ENCODE peak calls at places on chromosomes 2 and 18, in six cellular contexts. T is osteoblast, B is left lung, F is tibial artery, E is IMR-90, Y is NT2/D1. C is an unnamed sample.

GRCh38 chr2:210421916-210422315 is 54.6 kb downstream of the LANCL1 start:
- DNase-seq in T (no peak), E (peak; percentile 16), B (no peak), Y (no peak), F (no peak), C (no peak)

GRCh38 chr2:105640241-105640640 is 104.5 kb upstream of the NCK2 start:
- DNase-seq in B (no peak), F (no peak), T (no peak), Y (no peak), E (no peak), C (no peak)

GRCh38 chr2:50118951-50119702 is 912.8 kb downstream of the NRXN1 start:
- DNase-seq in B (no peak), T (no peak), E (no peak), Y (peak; percentile 72), F (no peak), C (no peak)

GRCh38 chr18:40041951-40042350 is 1913.1 kb upstream of the PIK3C3 start:
- DNase-seq in B (no peak), F (no peak), E (no peak), Y (no peak), T (no peak), C (no peak)

GRCh38 chr2:6773007-6773693 is 92.6 kb downstream of the CMPK2 start:
- DNase-seq in B (peak; percentile 92), Y (peak; percentile 54), E (peak; percentile 11), T (peak; percentile 79), F (no peak), C (peak; percentile 69)

GRCh38 chr2:179936654-179937053 is 70.4 kb downstream of the CWC22 start:
- DNase-seq in F (no peak), B (no peak), E (no peak), Y (peak; percentile 56), T (no peak), C (no peak)

GRCh38 chr18:78924301-78925192 is 55.1 kb upstream of the SALL3 start:
- DNase-seq in T (peak; percentile 65), B (no peak), F (peak; percentile 37), E (no peak), Y (no peak), C (no peak)

GRCh38 chr2:65658871-65659270 is 226.5 kb upstream of the SPRED2 start:
- DNase-seq in B (no peak), F (no peak), E (peak; percentile 15), Y (no peak), T (no peak), C (no peak)

GRCh38 chr2:241036397-241036963 is 38.1 kb downstream of the SNED1 start:
- DNase-seq in B (peak; percentile 85), E (no peak), F (peak; percentile 68), T (no peak), Y (no peak), C (no peak)

GRCh38 chr2:17164550-17164949 is 353.7 kb downstream of the RAD51AP2 start:
- DNase-seq in E (no peak), F (no peak), B (no peak), Y (no peak), T (no peak), C (no peak)

GRCh38 chr2:1750935-1751767 is 6.8 kb upstream of the PXDN start:
- DNase-seq in F (peak; percentile 87), B (no peak), E (peak; percentile 86), Y (no peak), T (peak; percentile 98), C (peak; percentile 55)

GRCh38 chr2:172698041-172698863 is 37.4 kb upstream of the RAPGEF4 start:
- DNase-seq in F (no peak), E (peak; percentile 97), Y (no peak), B (no peak), T (peak; percentile 84), C (no peak)

GRCh38 chr2:129758461-129759185 is 220.8 kb upstream of the RAB6C start:
- DNase-seq in F (peak; percentile 71), T (no peak), Y (no peak), B (no peak), E (no peak), C (peak; percentile 29)

GRCh38 chr2:439077-439476 is 151.2 kb upstream of the ALKAL2 start:
- DNase-seq in B (no peak), Y (no peak), E (no peak), T (no peak), F (no peak), C (no peak)

GRCh38 chr2:23843051-23843976 is 83.6 kb downstream of the ATAD2B start:
- DNase-seq in F (no peak), E (peak; percentile 44), B (no peak), Y (no peak), T (no peak), C (no peak)

GRCh38 chr2:36380624-36381481 is 25.3 kb downstream of the CRIM1 start:
- DNase-seq in F (peak; percentile 70), B (peak; percentile 80), E (no peak), Y (no peak), T (peak; percentile 58), C (peak; percentile 50)

GRCh38 chr18:24052053-24052452 is 37.5 kb downstream of the TTC39C start:
- DNase-seq in B (no peak), T (no peak), Y (no peak), E (no peak), F (no peak), C (no peak)

GRCh38 chr2:180829261-180829660 is 151.1 kb upstream of the UBE2E3 start:
- DNase-seq in T (no peak), B (no peak), F (no peak), Y (no peak), E (no peak), C (no peak)

GRCh38 chr2:191656389-191656788 is 21.5 kb upstream of the NABP1 start:
- DNase-seq in E (peak; percentile 86), F (no peak), B (no peak), Y (no peak), T (no peak), C (no peak)

GRCh38 chr2:208179028-208179609 is 10.7 kb downstream of the C2orf80 start:
- DNase-seq in F (no peak), Y (no peak), T (no peak), E (no peak), B (no peak), C (no peak)

GRCh38 chr18:46877329-46877987 is 39.8 kb downstream of the PIAS2 start:
- DNase-seq in F (no peak), Y (no peak), B (no peak), E (no peak), T (no peak), C (no peak)

GRCh38 chr2:10146366-10147005 is 23.9 kb downstream of the RRM2 start:
- DNase-seq in B (no peak), T (peak; percentile 81), E (no peak), Y (no peak), F (no peak), C (no peak)

GRCh38 chr2:163375472-163375871 is 360.3 kb downstream of the FIGN start:
- DNase-seq in B (no peak), E (no peak), F (no peak), T (no peak), Y (no peak), C (no peak)

GRCh38 chr2:127102464-127103242 is 4.3 kb downstream of the BIN1 start:
- DNase-seq in Y (no peak), T (no peak), F (peak; percentile 56), E (no peak), B (peak; percentile 45), C (peak; percentile 58)

GRCh38 chr2:127104881-127105655 is 1.9 kb downstream of the BIN1 start:
- DNase-seq in B (peak; percentile 50), F (peak; percentile 60), Y (no peak), T (peak; percentile 88), E (no peak), C (peak; percentile 62)

GRCh38 chr2:127105656-127106456 is 1.1 kb downstream of the BIN1 start:
- DNase-seq in Y (no peak), E (peak; percentile 61), B (peak; percentile 82), T (peak; percentile 94), F (peak; percentile 72), C (peak; percentile 80)

GRCh38 chr2:127103243-127104165 is 3.5 kb downstream of the BIN1 start:
- DNase-seq in B (peak; percentile 57), F (peak; percentile 60), Y (no peak), E (no peak), T (peak; percentile 51), C (peak; percentile 91)

GRCh38 chr2:127104166-127104660 is 2.7 kb downstream of the BIN1 start:
- DNase-seq in F (no peak), B (no peak), T (no peak), Y (no peak), E (no peak), C (no peak)
- H3K4me1 ChIP-seq in F (peaks cover 24% of the 10 kb centered on the region), B (peaks cover 17% of the 10 kb centered on the region), T (peaks cover 27% of the 10 kb centered on the region), Y (peaks cover 39% of the 10 kb centered on the region), E (peaks cover 18% of the 10 kb centered on the region), C (peaks cover 48% of the 10 kb centered on the region)

DNA sequence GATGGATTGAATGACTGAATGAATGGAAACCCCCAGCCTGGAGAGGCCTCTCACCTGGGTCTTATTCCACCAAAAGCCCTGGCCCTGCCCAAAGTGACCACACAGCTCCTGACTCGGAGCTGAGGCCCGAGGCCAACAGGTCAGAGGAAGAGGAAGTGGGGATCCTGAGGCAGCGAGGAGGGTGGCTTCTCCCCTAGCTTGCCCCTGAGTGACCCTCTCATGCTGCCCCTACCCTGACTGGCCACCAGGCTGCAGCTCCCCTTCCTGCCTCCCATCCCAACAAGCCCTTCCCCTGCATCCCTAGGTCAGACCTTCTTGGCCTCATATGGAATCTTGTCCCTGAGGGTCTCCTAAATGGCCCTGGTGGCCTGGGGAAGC is 134.6 kb upstream of the HDAC4 start:
- DNase-seq in B (no peak), T (no peak), F (no peak), Y (no peak), E (no peak), C (no peak)
- H3K4me1 ChIP-seq in B (no peaks in the 10 kb centered on the region), T (no peaks in the 10 kb centered on the region), F (no peaks in the 10 kb centered on the region), Y (peaks cover 9% of the 10 kb centered on the region), E (no peaks in the 10 kb centered on the region), C (peaks cover 24% of the 10 kb centered on the region)

GRCh38 chr2:56011624-56012023 is 88.0 kb upstream of the EFEMP1 start:
- DNase-seq in E (no peak), F (no peak), T (no peak), Y (no peak), B (no peak), C (no peak)
- H3K4me1 ChIP-seq in E (peaks cover 3% of the 10 kb centered on the region), F (peaks cover 17% of the 10 kb centered on the region), T (peaks cover 14% of the 10 kb centered on the region), Y (no peaks in the 10 kb centered on the region), B (peaks cover 5% of the 10 kb centered on the region), C (no peaks in the 10 kb centered on the region)

GRCh38 chr2:39689876-39690275 is 24.2 kb downstream of the TMEM178A start:
- DNase-seq in T (no peak), Y (no peak), E (no peak), B (no peak), F (no peak), C (no peak)

GRCh38 chr2:39696072-39696471 is 30.4 kb downstream of the TMEM178A start:
- DNase-seq in Y (peak; percentile 35), T (peak; percentile 52), E (peak; percentile 93), B (no peak), F (no peak), C (no peak)

GRCh38 chr2:39696838-39697237 is 31.1 kb downstream of the TMEM178A start:
- DNase-seq in E (peak; percentile 87), F (no peak), Y (no peak), T (peak; percentile 51), B (no peak), C (no peak)

GRCh38 chr2:39697480-39697879 is 31.8 kb downstream of the TMEM178A start:
- DNase-seq in T (no peak), B (no peak), F (peak; percentile 71), E (peak; percentile 3), Y (no peak), C (no peak)

DNA sequence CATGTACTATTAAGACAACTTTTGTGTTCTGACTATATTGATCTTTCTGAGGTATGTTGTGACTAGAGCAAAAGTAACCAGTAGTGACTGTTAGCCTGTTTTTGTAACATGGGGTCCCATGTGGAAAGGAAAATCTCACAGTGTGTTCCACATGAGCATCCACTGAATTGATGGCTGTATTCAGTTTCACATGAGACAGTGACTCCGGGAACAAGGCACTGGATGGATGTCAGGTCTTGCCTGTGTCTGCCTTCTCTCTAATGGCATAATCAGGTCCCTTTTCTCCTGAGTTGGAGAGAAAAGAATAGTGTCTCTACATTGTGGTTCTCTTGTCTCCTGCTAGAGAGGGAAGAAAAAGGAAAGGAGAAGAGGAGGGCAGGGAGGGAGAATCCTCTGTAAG is 27.6 kb downstream of the TMEM178A start:
- DNase-seq in F (no peak), Y (no peak), T (no peak), E (no peak), B (no peak), C (no peak)
- H3K4me1 ChIP-seq in F (peaks cover 33% of the 10 kb centered on the region), Y (no peaks in the 10 kb centered on the region), T (peaks cover 6% of the 10 kb centered on the region), E (peaks cover 10% of the 10 kb centered on the region), B (peaks cover 8% of the 10 kb centered on the region), C (peaks cover 30% of the 10 kb centered on the region)

C was measured in psoas muscle.